ENCODE peak calls at places on chromosomes 3 and 15, in five cellular contexts. One of them, this sample, is unnamed.

GRCh38 chr3:169825316-169825715 is 12.6 kb upstream of the LRRC34 start:
- DNase-seq in fibroblast of lung: peak; percentile 6
- DNase-seq in CD4-positive, CD25-positive, alpha-beta regulatory T cell: no peak
- DNase-seq in esophagus muscularis mucosa: no peak
- DNase-seq in HL-60: no peak
- DNase-seq in this sample: no peak

GRCh38 chr3:134605506-134605905 is 45.3 kb downstream of the KY start:
- DNase-seq in esophagus muscularis mucosa: no peak
- DNase-seq in HL-60: no peak
- DNase-seq in CD4-positive, CD25-positive, alpha-beta regulatory T cell: no peak
- DNase-seq in fibroblast of lung: no peak
- DNase-seq in this sample: no peak

GRCh38 chr15:36529296-36530011 is 50.0 kb upstream of the CDIN1 start:
- DNase-seq in esophagus muscularis mucosa: no peak
- DNase-seq in CD4-positive, CD25-positive, alpha-beta regulatory T cell: no peak
- DNase-seq in fibroblast of lung: no peak
- DNase-seq in HL-60: no peak
- DNase-seq in this sample: no peak

GRCh38 chr15:82944038-82944437 is 8.5 kb downstream of the HOMER2 start:
- DNase-seq in CD4-positive, CD25-positive, alpha-beta regulatory T cell: no peak
- DNase-seq in fibroblast of lung: no peak
- DNase-seq in esophagus muscularis mucosa: no peak
- DNase-seq in HL-60: no peak
- DNase-seq in this sample: no peak

GRCh38 chr3:170419301-170420087 is 826 bp downstream of the CLDN11 start:
- DNase-seq in HL-60: no peak
- DNase-seq in CD4-positive, CD25-positive, alpha-beta regulatory T cell: no peak
- DNase-seq in fibroblast of lung: peak; percentile 54
- DNase-seq in esophagus muscularis mucosa: no peak
- DNase-seq in this sample: no peak

GRCh38 chr3:160450846-160451245 is 1.3 kb upstream of the TRIM59 start:
- DNase-seq in esophagus muscularis mucosa: no peak
- DNase-seq in HL-60: no peak
- DNase-seq in fibroblast of lung: peak; percentile 93
- DNase-seq in CD4-positive, CD25-positive, alpha-beta regulatory T cell: no peak
- DNase-seq in this sample: no peak

GRCh38 chr15:93059442-93059841 is 29.6 kb downstream of the RGMA start:
- DNase-seq in HL-60: no peak
- DNase-seq in fibroblast of lung: no peak
- DNase-seq in CD4-positive, CD25-positive, alpha-beta regulatory T cell: no peak
- DNase-seq in esophagus muscularis mucosa: no peak
- DNase-seq in this sample: no peak

GRCh38 chr3:23036728-23037127 is 166.4 kb upstream of the UBE2E2 start:
- DNase-seq in CD4-positive, CD25-positive, alpha-beta regulatory T cell: no peak
- DNase-seq in fibroblast of lung: no peak
- DNase-seq in HL-60: no peak
- DNase-seq in esophagus muscularis mucosa: no peak
- DNase-seq in this sample: no peak

GRCh38 chr3:111051354-111051753 is 20.3 kb upstream of the NECTIN3 start:
- DNase-seq in esophagus muscularis mucosa: no peak
- DNase-seq in HL-60: no peak
- DNase-seq in CD4-positive, CD25-positive, alpha-beta regulatory T cell: no peak
- DNase-seq in fibroblast of lung: no peak
- DNase-seq in this sample: no peak

GRCh38 chr3:68919000-68919399 is 13.3 kb downstream of the TAFA4 start:
- DNase-seq in HL-60: no peak
- DNase-seq in fibroblast of lung: peak; percentile 2
- DNase-seq in esophagus muscularis mucosa: no peak
- DNase-seq in CD4-positive, CD25-positive, alpha-beta regulatory T cell: no peak
- DNase-seq in this sample: no peak

GRCh38 chr15:52737720-52738119 is 52.4 kb downstream of the ONECUT1 start:
- DNase-seq in HL-60: no peak
- DNase-seq in CD4-positive, CD25-positive, alpha-beta regulatory T cell: no peak
- DNase-seq in esophagus muscularis mucosa: no peak
- DNase-seq in fibroblast of lung: peak; percentile 16
- DNase-seq in this sample: no peak

GRCh38 chr3:129829640-129830039 is 63.9 kb downstream of the TMCC1 start:
- DNase-seq in fibroblast of lung: peak; percentile 93
- DNase-seq in CD4-positive, CD25-positive, alpha-beta regulatory T cell: peak; percentile 61
- DNase-seq in esophagus muscularis mucosa: no peak
- DNase-seq in HL-60: peak; percentile 16
- DNase-seq in this sample: peak; percentile 72

DNA sequence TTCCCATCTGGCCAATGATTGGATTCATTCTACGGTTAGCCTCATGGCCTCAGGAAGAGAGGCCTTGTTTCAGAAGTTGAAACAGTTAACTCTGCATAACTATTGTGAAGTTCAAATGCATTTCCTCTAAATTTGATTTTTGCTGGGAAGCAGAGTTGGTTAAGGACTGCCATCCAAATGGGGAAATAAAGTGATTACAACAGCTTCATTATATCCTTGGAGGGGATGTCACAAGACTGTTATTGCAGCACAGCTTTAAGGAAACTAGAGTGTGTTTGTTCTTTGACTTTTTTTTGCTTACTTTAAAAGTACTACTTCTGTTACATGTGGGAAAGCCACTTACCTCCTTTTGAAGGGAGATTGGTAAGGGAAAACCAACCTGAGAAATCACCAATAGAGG is 164.8 kb downstream of the AKAP13 start:
- DNase-seq in esophagus muscularis mucosa: no peak
- DNase-seq in HL-60: peak; percentile 85
- DNase-seq in CD4-positive, CD25-positive, alpha-beta regulatory T cell: no peak
- DNase-seq in fibroblast of lung: no peak
- DNase-seq in this sample: no peak
- H3K27ac ChIP-seq in esophagus muscularis mucosa: peak overlapping the region; percentile 65
- H3K27ac ChIP-seq in HL-60: peak overlapping the region; percentile 86
- H3K27ac ChIP-seq in CD4-positive, CD25-positive, alpha-beta regulatory T cell: no peak overlapping the region
- H3K27ac ChIP-seq in fibroblast of lung: no peak overlapping the region
- H3K27ac ChIP-seq in this sample: no peak overlapping the region

GRCh38 chr3:15726043-15726442 is 71.7 kb downstream of the ANKRD28 start:
- DNase-seq in esophagus muscularis mucosa: no peak
- DNase-seq in HL-60: no peak
- DNase-seq in CD4-positive, CD25-positive, alpha-beta regulatory T cell: peak; percentile 42
- DNase-seq in fibroblast of lung: peak; percentile 45
- DNase-seq in this sample: no peak

GRCh38 chr3:15723624-15723884 is 74.2 kb downstream of the ANKRD28 start:
- DNase-seq in fibroblast of lung: no peak
- DNase-seq in CD4-positive, CD25-positive, alpha-beta regulatory T cell: no peak
- DNase-seq in HL-60: no peak
- DNase-seq in esophagus muscularis mucosa: no peak
- DNase-seq in this sample: no peak

GRCh38 chr3:15726881-15727280 is 70.9 kb downstream of the ANKRD28 start:
- DNase-seq in HL-60: no peak
- DNase-seq in CD4-positive, CD25-positive, alpha-beta regulatory T cell: no peak
- DNase-seq in fibroblast of lung: no peak
- DNase-seq in esophagus muscularis mucosa: no peak
- DNase-seq in this sample: no peak

GRCh38 chr3:15724446-15724845 is 73.3 kb downstream of the ANKRD28 start:
- DNase-seq in esophagus muscularis mucosa: no peak
- DNase-seq in fibroblast of lung: no peak
- DNase-seq in CD4-positive, CD25-positive, alpha-beta regulatory T cell: no peak
- DNase-seq in HL-60: no peak
- DNase-seq in this sample: no peak

GRCh38 chr3:15722877-15723623 is 74.7 kb downstream of the ANKRD28 start:
- DNase-seq in esophagus muscularis mucosa: no peak
- DNase-seq in HL-60: no peak
- DNase-seq in CD4-positive, CD25-positive, alpha-beta regulatory T cell: no peak
- DNase-seq in fibroblast of lung: no peak
- DNase-seq in this sample: no peak
- H3K27ac ChIP-seq in esophagus muscularis mucosa: no peak overlapping the region
- H3K27ac ChIP-seq in HL-60: no peak overlapping the region
- H3K27ac ChIP-seq in CD4-positive, CD25-positive, alpha-beta regulatory T cell: no peak overlapping the region
- H3K27ac ChIP-seq in fibroblast of lung: peak overlapping the region; percentile 6
- H3K27ac ChIP-seq in this sample: no peak overlapping the region

DNA sequence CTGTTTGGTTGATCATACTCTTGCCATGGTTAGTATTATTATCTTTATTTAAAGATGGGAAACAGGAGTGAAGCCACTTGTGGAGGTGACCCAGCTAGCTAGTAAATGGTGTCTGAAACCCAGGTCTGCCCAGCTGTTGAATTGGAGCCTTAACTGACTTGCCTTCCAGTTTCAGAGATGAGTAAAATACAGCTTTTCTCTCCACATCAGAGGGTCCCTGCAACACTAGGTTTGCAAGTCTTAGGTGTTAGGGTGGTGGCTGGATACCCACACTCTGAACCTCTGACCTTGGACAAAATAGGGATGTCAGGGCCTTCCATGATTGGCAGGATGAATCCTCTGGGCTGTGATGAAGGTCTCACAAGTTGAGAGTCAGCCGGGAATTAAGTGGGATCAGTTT is 4.1 kb downstream of the FLNB start:
- DNase-seq in esophagus muscularis mucosa: no peak
- DNase-seq in HL-60: no peak
- DNase-seq in CD4-positive, CD25-positive, alpha-beta regulatory T cell: no peak
- DNase-seq in fibroblast of lung: no peak
- DNase-seq in this sample: no peak
- H3K27ac ChIP-seq in esophagus muscularis mucosa: peak overlapping the region; percentile 89
- H3K27ac ChIP-seq in HL-60: no peak overlapping the region
- H3K27ac ChIP-seq in CD4-positive, CD25-positive, alpha-beta regulatory T cell: no peak overlapping the region
- H3K27ac ChIP-seq in fibroblast of lung: no peak overlapping the region
- H3K27ac ChIP-seq in this sample: no peak overlapping the region

DNA sequence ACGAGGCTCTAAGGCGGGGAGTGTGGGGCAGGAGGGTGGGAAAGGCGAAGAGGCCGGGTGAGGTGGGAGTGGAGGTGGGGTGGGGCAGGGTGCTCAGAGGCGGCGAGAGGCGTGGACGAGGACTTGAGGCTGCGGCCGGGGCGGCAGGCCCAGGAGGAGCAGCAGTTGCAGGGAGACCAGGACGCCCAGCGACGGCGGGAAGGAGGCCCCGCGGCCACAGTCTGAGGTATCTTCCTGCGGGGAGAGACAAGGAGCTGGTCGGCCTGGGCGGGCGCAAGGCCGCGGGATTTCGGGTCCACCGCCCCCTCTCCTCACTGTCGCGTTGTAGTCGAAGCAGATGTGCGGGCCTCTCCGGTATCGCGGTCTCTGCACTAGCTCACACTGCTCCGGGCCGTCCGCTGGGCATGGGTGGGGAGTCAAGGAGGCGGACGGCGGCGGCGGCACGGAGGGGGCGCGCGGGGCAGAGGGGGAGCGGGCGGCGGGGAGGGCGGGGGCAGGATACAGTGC is 5.3 kb upstream of the TMEM115 start:
- DNase-seq in CD4-positive, CD25-positive, alpha-beta regulatory T cell: no peak
- DNase-seq in fibroblast of lung: no peak
- DNase-seq in esophagus muscularis mucosa: no peak
- DNase-seq in HL-60: no peak
- DNase-seq in this sample: peak; percentile 22
- H3K27ac ChIP-seq in CD4-positive, CD25-positive, alpha-beta regulatory T cell: no peak overlapping the region
- H3K27ac ChIP-seq in fibroblast of lung: no peak overlapping the region
- H3K27ac ChIP-seq in esophagus muscularis mucosa: peak overlapping the region; percentile 56
- H3K27ac ChIP-seq in HL-60: no peak overlapping the region
- H3K27ac ChIP-seq in this sample: no peak overlapping the region

GRCh38 chr3:188169826-188170455 is 16.0 kb downstream of the LPP start:
- DNase-seq in CD4-positive, CD25-positive, alpha-beta regulatory T cell: no peak
- DNase-seq in HL-60: no peak
- DNase-seq in esophagus muscularis mucosa: no peak
- DNase-seq in fibroblast of lung: peak; percentile 50
- DNase-seq in this sample: no peak
- H3K27ac ChIP-seq in CD4-positive, CD25-positive, alpha-beta regulatory T cell: peak overlapping the region; percentile 35
- H3K27ac ChIP-seq in HL-60: no peak overlapping the region
- H3K27ac ChIP-seq in esophagus muscularis mucosa: peak overlapping the region; percentile 99
- H3K27ac ChIP-seq in fibroblast of lung: no peak overlapping the region
- H3K27ac ChIP-seq in this sample: no peak overlapping the region

DNA sequence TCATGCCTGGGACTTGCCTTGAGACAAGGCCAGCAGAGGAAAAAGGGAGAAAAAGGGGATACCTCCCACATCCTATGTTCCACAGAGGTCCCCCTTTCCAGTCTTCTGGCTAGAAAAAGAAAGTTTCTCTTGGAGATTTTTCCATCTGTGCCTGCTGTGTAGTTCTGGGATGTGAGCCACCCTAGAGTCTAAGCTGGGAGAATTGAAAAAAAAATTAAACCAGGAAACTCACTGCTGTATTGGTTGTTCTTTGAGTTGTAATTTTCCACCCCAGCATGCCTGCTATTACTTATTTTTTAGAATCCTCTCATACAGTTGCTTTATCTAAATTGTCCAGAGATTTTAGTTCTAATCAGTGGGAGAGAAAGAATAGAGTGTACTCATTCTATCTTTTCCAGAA is 68.4 kb downstream of the SV2B start:
- DNase-seq in HL-60: no peak
- DNase-seq in CD4-positive, CD25-positive, alpha-beta regulatory T cell: no peak
- DNase-seq in esophagus muscularis mucosa: no peak
- DNase-seq in fibroblast of lung: no peak
- DNase-seq in this sample: no peak
- H3K27ac ChIP-seq in HL-60: no peak overlapping the region
- H3K27ac ChIP-seq in CD4-positive, CD25-positive, alpha-beta regulatory T cell: no peak overlapping the region
- H3K27ac ChIP-seq in esophagus muscularis mucosa: no peak overlapping the region
- H3K27ac ChIP-seq in fibroblast of lung: no peak overlapping the region
- H3K27ac ChIP-seq in this sample: no peak overlapping the region

GRCh38 chr3:146160233-146160963 is 586 bp downstream of the PLOD2 start:
- DNase-seq in esophagus muscularis mucosa: peak; percentile 93
- DNase-seq in CD4-positive, CD25-positive, alpha-beta regulatory T cell: no peak
- DNase-seq in fibroblast of lung: peak; percentile 87
- DNase-seq in HL-60: no peak
- DNase-seq in this sample: peak; percentile 74

GRCh38 chr3:146157325-146158060 is 3.5 kb downstream of the PLOD2 start:
- DNase-seq in CD4-positive, CD25-positive, alpha-beta regulatory T cell: no peak
- DNase-seq in HL-60: no peak
- DNase-seq in esophagus muscularis mucosa: no peak
- DNase-seq in fibroblast of lung: no peak
- DNase-seq in this sample: no peak

GRCh38 chr3:146160964-146161724 is at the start of gene PLOD2:
- DNase-seq in esophagus muscularis mucosa: no peak
- DNase-seq in CD4-positive, CD25-positive, alpha-beta regulatory T cell: peak; percentile 4
- DNase-seq in HL-60: no peak
- DNase-seq in fibroblast of lung: peak; percentile 92
- DNase-seq in this sample: peak; percentile 81

GRCh38 chr3:146159616-146160232 is 1.3 kb downstream of the PLOD2 start:
- DNase-seq in CD4-positive, CD25-positive, alpha-beta regulatory T cell: no peak
- DNase-seq in fibroblast of lung: no peak
- DNase-seq in esophagus muscularis mucosa: no peak
- DNase-seq in HL-60: no peak
- DNase-seq in this sample: peak; percentile 25

GRCh38 chr3:146159037-146159436 is 1.9 kb downstream of the PLOD2 start:
- DNase-seq in CD4-positive, CD25-positive, alpha-beta regulatory T cell: no peak
- DNase-seq in HL-60: no peak
- DNase-seq in fibroblast of lung: peak; percentile 75
- DNase-seq in esophagus muscularis mucosa: no peak
- DNase-seq in this sample: no peak
- H3K27ac ChIP-seq in CD4-positive, CD25-positive, alpha-beta regulatory T cell: no peak overlapping the region
- H3K27ac ChIP-seq in HL-60: no peak overlapping the region
- H3K27ac ChIP-seq in fibroblast of lung: no peak overlapping the region
- H3K27ac ChIP-seq in esophagus muscularis mucosa: peak overlapping the region; percentile 97
- H3K27ac ChIP-seq in this sample: no peak overlapping the region

GRCh38 chr15:72781621-72782020 is 1.9 kb downstream of the ADPGK start:
- DNase-seq in esophagus muscularis mucosa: no peak
- DNase-seq in CD4-positive, CD25-positive, alpha-beta regulatory T cell: no peak
- DNase-seq in fibroblast of lung: no peak
- DNase-seq in HL-60: no peak
- DNase-seq in this sample: no peak

GRCh38 chr15:72782993-72783562 is 480 bp downstream of the ADPGK start:
- DNase-seq in fibroblast of lung: no peak
- DNase-seq in CD4-positive, CD25-positive, alpha-beta regulatory T cell: peak; percentile 80
- DNase-seq in HL-60: peak; percentile 77
- DNase-seq in esophagus muscularis mucosa: no peak
- DNase-seq in this sample: peak; percentile 41

GRCh38 chr15:72784233-72784876 is 797 bp upstream of the ADPGK start:
- DNase-seq in esophagus muscularis mucosa: no peak
- DNase-seq in CD4-positive, CD25-positive, alpha-beta regulatory T cell: peak; percentile 76
- DNase-seq in HL-60: no peak
- DNase-seq in fibroblast of lung: peak; percentile 78
- DNase-seq in this sample: peak; percentile 81

GRCh38 chr15:72783563-72784232 is at the start of gene ADPGK:
- DNase-seq in HL-60: peak; percentile 92
- DNase-seq in CD4-positive, CD25-positive, alpha-beta regulatory T cell: peak; percentile 96
- DNase-seq in esophagus muscularis mucosa: peak; percentile 97
- DNase-seq in fibroblast of lung: peak; percentile 89
- DNase-seq in this sample: peak; percentile 92

GRCh38 chr15:72782274-72782992 is 1.1 kb downstream of the ADPGK start:
- DNase-seq in fibroblast of lung: peak; percentile 18
- DNase-seq in HL-60: no peak
- DNase-seq in CD4-positive, CD25-positive, alpha-beta regulatory T cell: no peak
- DNase-seq in esophagus muscularis mucosa: no peak
- DNase-seq in this sample: no peak
- H3K27ac ChIP-seq in fibroblast of lung: peak overlapping the region; percentile 91
- H3K27ac ChIP-seq in HL-60: peak overlapping the region; percentile 96
- H3K27ac ChIP-seq in CD4-positive, CD25-positive, alpha-beta regulatory T cell: peak overlapping the region; percentile 96
- H3K27ac ChIP-seq in esophagus muscularis mucosa: peak overlapping the region; percentile 92
- H3K27ac ChIP-seq in this sample: no peak overlapping the region

This sample was measured in small intestine.